ENCODE peak calls at places on chromosomes 3 and 15, in seven cellular contexts. P is AG04450; S is CD4-positive, alpha-beta memory T cell; A is neural progenitor cell; C is GM23338; B is tibial nerve; J is CD4-positive, CD25-positive, alpha-beta regulatory T cell. Y is an unnamed sample.

GRCh38 chr3:11699083-11699427 is 55.3 kb upstream of the VGLL4 start:
- DNase-seq in C (no peak), S (no peak), J (no peak), B (no peak), P (no peak), A (no peak), Y (no peak)

GRCh38 chr3:150202696-150203095 is 205.4 kb upstream of the TSC22D2 start:
- DNase-seq in C (peak), A (no peak), B (no peak), S (no peak), P (no peak), J (no peak), Y (no peak)

GRCh38 chr15:29774900-29775299 is 47.4 kb downstream of the TJP1 start:
- DNase-seq in C (no peak), P (peak), A (no peak), S (no peak), B (no peak), J (no peak), Y (no peak)

GRCh38 chr15:51726302-51727073 is 11.0 kb downstream of the LYSMD2 start:
- DNase-seq in J (no peak), B (no peak), C (peak), A (peak), P (peak), S (no peak), Y (no peak)

GRCh38 chr15:63043391-63044076 is 987 bp downstream of the TPM1 start:
- DNase-seq in P (no peak), J (no peak), C (no peak), S (peak), B (no peak), A (peak), Y (no peak)

GRCh38 chr3:112373924-112374323 is 41.0 kb downstream of the CD200 start:
- DNase-seq in J (no peak), S (no peak), B (no peak), P (no peak), C (no peak), A (no peak), Y (no peak)

GRCh38 chr3:65811050-65811766 is 227.5 kb downstream of the MAGI1 start:
- DNase-seq in C (no peak), J (no peak), A (no peak), S (no peak), P (no peak), B (peak), Y (no peak)

GRCh38 chr15:101056366-101057334 is 137.5 kb downstream of the LRRK1 start:
- DNase-seq in S (no peak), J (no peak), C (no peak), A (no peak), B (peak), P (no peak), Y (no peak)

GRCh38 chr15:68177747-68178146 is 27.4 kb downstream of the CALML4 start:
- DNase-seq in A (no peak), C (no peak), B (no peak), J (no peak), P (no peak), S (no peak), Y (no peak)

GRCh38 chr3:108505811-108506210 is 4.6 kb downstream of the MYH15 start:
- DNase-seq in S (no peak), A (peak), C (peak), B (no peak), J (no peak), P (no peak), Y (peak)

GRCh38 chr15:74997161-74997942 is 2.0 kb downstream of the SCAMP5 start:
- DNase-seq in C (no peak), B (no peak), P (no peak), A (no peak), J (no peak), S (no peak), Y (no peak)

GRCh38 chr15:97115764-97116075 is 785.2 kb downstream of the NR2F2 start:
- DNase-seq in J (no peak), P (no peak), B (no peak), S (no peak), C (no peak), A (no peak), Y (no peak)

GRCh38 chr3:196569003-196569516 is 600 bp downstream of the FBXO45 start:
- DNase-seq in C (peak), S (peak), P (no peak), A (no peak), B (no peak), J (peak), Y (no peak)

GRCh38 chr3:109257269-109257668 is 59.0 kb downstream of the DPPA2 start:
- DNase-seq in S (no peak), A (no peak), B (no peak), P (peak), J (no peak), C (no peak), Y (no peak)

GRCh38 chr3:116059421-116060096 is 385.7 kb downstream of the LSAMP start:
- DNase-seq in J (no peak), B (no peak), P (peak), A (peak), C (peak), S (no peak), Y (no peak)

GRCh38 chr3:123267821-123268220 is 66.1 kb downstream of the SEC22A start:
- DNase-seq in A (no peak), C (peak), J (no peak), S (no peak), B (no peak), P (no peak), Y (no peak)

DNA sequence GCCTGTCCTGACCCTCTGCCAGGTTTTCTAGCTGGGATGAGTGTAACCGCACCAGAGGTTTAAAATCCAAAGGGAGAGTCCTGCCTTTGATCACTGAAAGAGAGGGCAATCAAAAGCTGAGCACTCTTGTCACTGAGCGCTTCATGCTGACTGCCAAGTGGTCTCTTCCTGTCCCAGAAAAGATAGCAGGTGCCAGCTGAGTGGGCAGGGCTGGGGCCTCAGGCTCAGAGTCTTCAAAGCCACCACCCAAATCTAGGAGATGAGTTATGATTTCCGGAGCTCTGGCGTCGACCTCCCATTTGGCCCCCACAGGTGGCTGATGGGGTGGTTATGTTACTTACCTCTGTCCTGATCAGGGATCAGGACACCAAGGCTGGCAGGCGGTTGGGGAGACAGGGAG is 256.0 kb downstream of the SLCO3A1 start:
- DNase-seq in J (no peak), S (no peak), B (no peak), P (no peak), C (no peak), A (no peak), Y (peak)
- H3K4me3 ChIP-seq in J (no peak), S (no peak), B (no peak), P (no peak), C (no peak), A (no peak), Y (no peak)

GRCh38 chr15:58748787-58749531 is 548 bp downstream of the ADAM10 start:
- DNase-seq in C (peak), A (peak), S (peak), P (no peak), B (peak), J (peak), Y (no peak)

GRCh38 chr15:58749532-58750337 is at the start of gene ADAM10:
- DNase-seq in C (peak), S (peak), A (peak), B (peak), J (peak), P (peak), Y (peak)

GRCh38 chr15:58748040-58748786 is 1.3 kb downstream of the ADAM10 start:
- DNase-seq in A (no peak), P (no peak), S (peak), B (no peak), J (peak), C (no peak), Y (peak)

GRCh38 chr15:58743161-58743502 is 6.4 kb downstream of the ADAM10 start:
- DNase-seq in J (no peak), C (no peak), S (no peak), A (no peak), P (no peak), B (no peak), Y (no peak)

GRCh38 chr15:58746174-58746573 is 3.3 kb downstream of the ADAM10 start:
- DNase-seq in B (no peak), A (no peak), P (no peak), C (no peak), J (no peak), S (no peak), Y (no peak)
- H3K4me3 ChIP-seq in B (peak), A (peak), P (peak), C (no peak), J (peak), S (no peak), Y (no peak)

GRCh38 chr3:62318752-62319569 is 54.4 kb downstream of the FEZF2 start:
- DNase-seq in A (peak), J (peak), S (peak), C (peak), B (peak), P (peak), Y (peak)

GRCh38 chr3:62316525-62316924 is 56.8 kb downstream of the FEZF2 start:
- DNase-seq in S (no peak), C (no peak), A (no peak), J (no peak), B (no peak), P (no peak), Y (no peak)

GRCh38 chr3:62319570-62320243 is 53.6 kb downstream of the FEZF2 start:
- DNase-seq in A (no peak), P (no peak), C (no peak), J (no peak), B (no peak), S (no peak), Y (no peak)

GRCh38 chr3:62323241-62323640 is 50.1 kb downstream of the FEZF2 start:
- DNase-seq in J (no peak), S (no peak), B (no peak), A (no peak), P (no peak), C (no peak), Y (no peak)

DNA sequence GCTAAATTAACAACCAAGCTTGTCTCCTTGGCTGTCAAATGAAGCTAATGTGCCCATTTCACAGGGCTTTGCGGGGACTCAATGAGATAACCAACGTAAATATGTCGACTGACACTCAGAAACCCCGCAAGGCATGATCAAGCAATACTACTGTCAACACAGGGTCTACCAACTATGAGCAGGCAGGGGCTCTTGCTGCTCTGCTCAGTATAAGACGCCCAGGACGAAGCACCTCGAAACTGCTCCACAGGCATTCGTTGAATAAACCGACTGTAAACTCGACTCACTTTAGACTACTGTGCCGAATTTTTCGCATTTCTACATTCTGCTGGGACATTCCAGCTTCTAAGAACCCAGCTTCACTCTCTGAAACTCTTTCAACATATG is 55.0 kb downstream of the FEZF2 start:
- DNase-seq in S (no peak), C (no peak), P (no peak), J (no peak), B (no peak), A (no peak), Y (no peak)
- H3K4me3 ChIP-seq in S (peak), C (peak), P (peak), J (peak), B (peak), A (peak), Y (no peak)

DNA sequence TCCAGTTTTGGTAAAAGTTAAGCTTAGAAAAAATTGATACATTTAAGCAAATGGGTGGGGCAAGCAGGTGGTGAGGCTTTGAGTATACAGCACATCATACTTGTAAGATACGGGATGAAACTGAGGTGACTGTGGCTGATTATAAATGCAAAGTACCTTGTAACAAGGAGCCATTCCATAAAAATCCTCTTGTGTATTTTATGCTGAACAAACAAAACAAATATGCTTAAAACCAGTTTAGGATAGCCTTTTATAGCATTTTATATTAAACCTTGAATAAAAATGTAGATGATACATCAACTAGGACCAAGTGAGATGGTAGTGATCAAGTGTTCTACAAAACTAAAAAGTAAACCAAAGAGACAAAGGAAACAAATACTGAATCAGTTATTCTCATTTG is 3.4 kb downstream of the PLSCR1 start:
- DNase-seq in B (no peak), C (no peak), S (no peak), P (no peak), J (no peak), A (no peak), Y (no peak)
- H3K4me3 ChIP-seq in B (peak), C (no peak), S (no peak), P (no peak), J (no peak), A (no peak), Y (no peak)

GRCh38 chr3:46978381-46978780 is 1.1 kb upstream of the NBEAL2 start:
- DNase-seq in S (no peak), A (no peak), B (no peak), J (no peak), C (no peak), P (no peak), Y (no peak)

GRCh38 chr3:46978985-46979944 is at the start of gene NBEAL2:
- DNase-seq in B (peak), J (peak), P (peak), S (peak), C (peak), A (peak), Y (peak)

GRCh38 chr3:46976326-46977190 is at the start of gene CCDC12:
- DNase-seq in C (peak), J (peak), P (peak), B (peak), S (peak), A (peak), Y (peak)

GRCh38 chr3:46979958-46980497 is 562 bp downstream of the NBEAL2 start:
- DNase-seq in C (no peak), S (no peak), J (no peak), A (no peak), B (no peak), P (no peak), Y (no peak)

GRCh38 chr3:46977811-46978195 is 1.3 kb upstream of the CCDC12 start:
- DNase-seq in B (no peak), S (no peak), C (no peak), A (no peak), P (no peak), J (no peak), Y (no peak)
- H3K4me3 ChIP-seq in B (no peak), S (no peak), C (no peak), A (no peak), P (no peak), J (peak), Y (peak)

GRCh38 chr3:87792532-87793321 is 266.1 kb downstream of the CGGBP1 start:
- DNase-seq in B (no peak), C (peak), S (no peak), A (peak), P (no peak), J (no peak), Y (no peak)
- H3K4me3 ChIP-seq in B (peak), C (peak), S (no peak), A (peak), P (no peak), J (no peak), Y (no peak)

GRCh38 chr3:17836919-17837318 is 94.5 kb upstream of the TBC1D5 start:
- DNase-seq in C (no peak), P (no peak), B (no peak), S (no peak), J (no peak), A (no peak), Y (no peak)

GRCh38 chr3:17845026-17845425 is 102.6 kb upstream of the TBC1D5 start:
- DNase-seq in C (no peak), J (no peak), S (no peak), P (no peak), B (no peak), A (no peak), Y (no peak)

GRCh38 chr3:17841190-17841828 is 98.9 kb upstream of the TBC1D5 start:
- DNase-seq in B (peak), P (peak), J (peak), A (peak), C (peak), S (peak), Y (peak)

GRCh38 chr3:17840126-17840525 is 97.7 kb upstream of the TBC1D5 start:
- DNase-seq in S (no peak), P (no peak), J (no peak), A (no peak), B (no peak), C (no peak), Y (no peak)

DNA sequence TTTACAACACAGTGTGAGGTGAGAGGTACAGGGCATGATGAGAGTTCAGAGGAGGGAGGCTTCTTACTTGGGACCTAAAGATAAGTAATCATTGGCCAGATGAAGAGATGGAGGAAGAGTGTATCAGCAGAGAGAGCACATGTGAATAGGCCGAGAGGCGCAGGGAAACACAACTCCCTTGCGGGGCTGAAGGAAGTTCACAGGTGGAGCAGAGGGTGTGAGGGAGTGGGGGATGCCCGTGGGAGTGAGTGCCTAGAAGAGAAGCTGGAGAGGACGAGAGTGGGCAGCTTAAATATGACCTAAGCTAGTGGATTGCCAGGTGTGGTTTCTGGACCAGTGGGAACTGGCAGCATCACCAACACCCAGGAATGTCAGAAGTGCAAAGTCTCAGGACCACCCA is 98.2 kb upstream of the TBC1D5 start:
- DNase-seq in J (no peak), B (no peak), A (no peak), S (no peak), P (no peak), C (no peak), Y (no peak)
- H3K4me3 ChIP-seq in J (no peak), B (no peak), A (no peak), S (no peak), P (no peak), C (no peak), Y (no peak)

GRCh38 chr3:191688756-191689433 is 227.9 kb downstream of the PYDC2 start:
- DNase-seq in C (peak), J (no peak), A (peak), P (no peak), S (no peak), B (no peak), Y (no peak)
- H3K4me3 ChIP-seq in C (peak), J (no peak), A (no peak), P (no peak), S (no peak), B (no peak), Y (no peak)

GRCh38 chr15:80403712-80404056 is 498 bp upstream of the ARNT2 start:
- DNase-seq in B (no peak), P (no peak), J (no peak), A (peak), C (peak), S (no peak), Y (no peak)
- H3K4me3 ChIP-seq in B (peak), P (peak), J (no peak), A (peak), C (peak), S (no peak), Y (no peak)

Y was measured in Jurkat, Clone E6-1.